ENCODE peak calls at places on chromosomes 13 and 19, in four cellular contexts. One of them, this sample, is unnamed.

GRCh38 chr13:44837250-44837649 is 152.0 kb downstream of the NUFIP1 start:
- DNase-seq in tibial nerve: no peak
- DNase-seq in thoracic aorta: no peak
- DNase-seq in endothelial cell of umbilical vein: peak; percentile 72
- DNase-seq in this sample: no peak

GRCh38 chr13:36430247-36431203 is 1.8 kb upstream of the CCNA1 start:
- DNase-seq in endothelial cell of umbilical vein: no peak
- DNase-seq in thoracic aorta: no peak
- DNase-seq in tibial nerve: no peak
- DNase-seq in this sample: no peak

GRCh38 chr13:33363328-33363727 is 77.8 kb upstream of the STARD13 start:
- DNase-seq in thoracic aorta: no peak
- DNase-seq in tibial nerve: no peak
- DNase-seq in endothelial cell of umbilical vein: no peak
- DNase-seq in this sample: no peak

GRCh38 chr19:12745166-12745897 is 6.3 kb upstream of the BEST2 start:
- DNase-seq in thoracic aorta: no peak
- DNase-seq in endothelial cell of umbilical vein: no peak
- DNase-seq in tibial nerve: no peak
- DNase-seq in this sample: no peak

GRCh38 chr13:32225494-32225931 is 89.7 kb downstream of the ZAR1L start:
- DNase-seq in thoracic aorta: no peak
- DNase-seq in endothelial cell of umbilical vein: no peak
- DNase-seq in tibial nerve: no peak
- DNase-seq in this sample: no peak

GRCh38 chr19:19372656-19373416 is 32.6 kb upstream of the GATAD2A start:
- DNase-seq in tibial nerve: no peak
- DNase-seq in endothelial cell of umbilical vein: peak; percentile 80
- DNase-seq in thoracic aorta: no peak
- DNase-seq in this sample: peak; percentile 85

GRCh38 chr13:72384186-72384823 is 343.1 kb downstream of the MZT1 start:
- DNase-seq in tibial nerve: no peak
- DNase-seq in thoracic aorta: no peak
- DNase-seq in endothelial cell of umbilical vein: peak; percentile 7
- DNase-seq in this sample: no peak

GRCh38 chr13:50130686-50131051 is 115.4 kb downstream of the KCNRG start:
- DNase-seq in tibial nerve: no peak
- DNase-seq in thoracic aorta: no peak
- DNase-seq in endothelial cell of umbilical vein: peak; percentile 53
- DNase-seq in this sample: no peak

GRCh38 chr19:8569066-8569761 is 8.0 kb downstream of the MYO1F start:
- DNase-seq in tibial nerve: no peak
- DNase-seq in endothelial cell of umbilical vein: no peak
- DNase-seq in thoracic aorta: no peak
- DNase-seq in this sample: no peak

GRCh38 chr13:36559388-36559787 is 114.4 kb upstream of the SERTM1 start:
- DNase-seq in thoracic aorta: no peak
- DNase-seq in endothelial cell of umbilical vein: no peak
- DNase-seq in tibial nerve: no peak
- DNase-seq in this sample: no peak

GRCh38 chr19:45099465-45100201 is 6.7 kb downstream of the PPP1R37 start:
- DNase-seq in thoracic aorta: no peak
- DNase-seq in tibial nerve: no peak
- DNase-seq in endothelial cell of umbilical vein: no peak
- DNase-seq in this sample: no peak

GRCh38 chr19:39843919-39844793 is 2.0 kb downstream of the FBL start:
- DNase-seq in tibial nerve: no peak
- DNase-seq in endothelial cell of umbilical vein: peak; percentile 61
- DNase-seq in thoracic aorta: no peak
- DNase-seq in this sample: no peak

GRCh38 chr19:47509170-47509847 is 5.6 kb downstream of the NAPA start:
- DNase-seq in endothelial cell of umbilical vein: no peak
- DNase-seq in tibial nerve: no peak
- DNase-seq in thoracic aorta: no peak
- DNase-seq in this sample: no peak

GRCh38 chr13:20221772-20222171 is 10.3 kb downstream of the GJB6 start:
- DNase-seq in thoracic aorta: no peak
- DNase-seq in tibial nerve: no peak
- DNase-seq in endothelial cell of umbilical vein: no peak
- DNase-seq in this sample: peak; percentile 73

GRCh38 chr13:40485611-40486517 is 180.6 kb downstream of the FOXO1 start:
- DNase-seq in thoracic aorta: no peak
- DNase-seq in tibial nerve: no peak
- DNase-seq in endothelial cell of umbilical vein: no peak
- DNase-seq in this sample: no peak

GRCh38 chr19:17952041-17952976 is 14.6 kb upstream of the KCNN1 start:
- DNase-seq in tibial nerve: no peak
- DNase-seq in endothelial cell of umbilical vein: no peak
- DNase-seq in thoracic aorta: no peak
- DNase-seq in this sample: no peak

GRCh38 chr13:110726726-110727125 is 13.2 kb downstream of the ING1 start:
- DNase-seq in endothelial cell of umbilical vein: no peak
- DNase-seq in tibial nerve: no peak
- DNase-seq in thoracic aorta: no peak
- DNase-seq in this sample: no peak

GRCh38 chr13:110280231-110280813 is 26.6 kb downstream of the COL4A1 start:
- DNase-seq in endothelial cell of umbilical vein: no peak
- DNase-seq in tibial nerve: no peak
- DNase-seq in thoracic aorta: no peak
- DNase-seq in this sample: no peak

GRCh38 chr19:37218592-37218935 is 550 bp downstream of the ZNF383 start:
- DNase-seq in endothelial cell of umbilical vein: no peak
- DNase-seq in tibial nerve: no peak
- DNase-seq in thoracic aorta: no peak
- DNase-seq in this sample: no peak

GRCh38 chr13:50275392-50276063 is 260.3 kb downstream of the KCNRG start:
- DNase-seq in endothelial cell of umbilical vein: no peak
- DNase-seq in tibial nerve: no peak
- DNase-seq in thoracic aorta: no peak
- DNase-seq in this sample: no peak

DNA sequence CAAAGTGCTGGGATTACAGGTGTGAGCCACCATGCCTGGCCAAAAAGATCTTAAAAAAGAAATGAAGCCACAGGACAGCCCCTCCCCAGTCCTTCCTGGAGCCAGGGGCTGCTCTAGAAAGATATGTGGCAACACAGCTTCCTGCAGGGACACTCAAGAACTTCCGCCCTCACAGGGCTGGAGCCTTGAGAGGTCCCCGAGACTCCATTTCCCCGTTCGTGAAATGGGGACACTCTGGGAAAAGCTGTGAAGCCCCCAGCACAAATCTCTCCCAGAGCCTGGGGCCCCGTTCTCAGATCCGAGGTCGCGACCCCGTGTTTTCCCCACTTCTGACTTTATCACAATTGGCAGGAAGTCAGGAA is 2.5 kb upstream of the GPX4 start:
- DNase-seq in thoracic aorta: no peak
- DNase-seq in tibial nerve: no peak
- DNase-seq in endothelial cell of umbilical vein: no peak
- DNase-seq in this sample: no peak
- H3K4me1 ChIP-seq in thoracic aorta: peaks cover 44% of the 10 kb centered on the region
- H3K4me1 ChIP-seq in tibial nerve: no peaks in the 10 kb centered on the region
- H3K4me1 ChIP-seq in endothelial cell of umbilical vein: peaks cover 31% of the 10 kb centered on the region
- H3K4me1 ChIP-seq in this sample: peaks cover 59% of the 10 kb centered on the region

GRCh38 chr13:113322890-113323651 is 26.0 kb downstream of the LAMP1 start:
- DNase-seq in thoracic aorta: no peak
- DNase-seq in endothelial cell of umbilical vein: no peak
- DNase-seq in tibial nerve: no peak
- DNase-seq in this sample: no peak

GRCh38 chr13:113323869-113324268 is 26.8 kb downstream of the LAMP1 start:
- DNase-seq in endothelial cell of umbilical vein: no peak
- DNase-seq in thoracic aorta: no peak
- DNase-seq in tibial nerve: no peak
- DNase-seq in this sample: no peak

GRCh38 chr13:113321546-113321945 is 24.5 kb downstream of the LAMP1 start:
- DNase-seq in thoracic aorta: no peak
- DNase-seq in tibial nerve: no peak
- DNase-seq in endothelial cell of umbilical vein: no peak
- DNase-seq in this sample: no peak

GRCh38 chr13:113320226-113320875 is 23.3 kb downstream of the LAMP1 start:
- DNase-seq in endothelial cell of umbilical vein: no peak
- DNase-seq in thoracic aorta: no peak
- DNase-seq in tibial nerve: no peak
- DNase-seq in this sample: no peak

GRCh38 chr13:113322043-113322461 is 25.0 kb downstream of the LAMP1 start:
- DNase-seq in endothelial cell of umbilical vein: no peak
- DNase-seq in tibial nerve: no peak
- DNase-seq in thoracic aorta: no peak
- DNase-seq in this sample: no peak
- H3K27ac ChIP-seq in endothelial cell of umbilical vein: no peak overlapping the region
- H3K27ac ChIP-seq in tibial nerve: no peak overlapping the region
- H3K27ac ChIP-seq in thoracic aorta: no peak overlapping the region
- H3K27ac ChIP-seq in this sample: no peak overlapping the region

DNA sequence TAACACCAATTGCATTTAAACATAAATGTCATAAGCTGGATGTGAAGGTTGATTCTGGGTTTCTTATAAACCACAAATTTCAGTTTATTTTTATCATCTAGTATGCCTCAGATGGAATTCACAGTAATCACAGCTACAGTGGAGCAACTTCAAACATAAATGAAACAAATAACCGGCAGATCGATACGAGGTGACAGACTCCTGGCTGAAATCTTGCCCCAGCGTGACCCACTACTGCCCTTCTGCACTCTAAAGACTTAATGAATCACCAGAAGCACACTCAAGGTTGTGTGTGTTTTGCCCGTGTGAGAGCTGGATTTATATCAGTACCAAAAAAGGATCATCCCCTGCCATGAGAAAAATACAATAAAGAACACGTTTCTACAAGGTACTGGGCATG is 161.7 kb downstream of the KLF12 start:
- DNase-seq in tibial nerve: no peak
- DNase-seq in endothelial cell of umbilical vein: no peak
- DNase-seq in thoracic aorta: no peak
- DNase-seq in this sample: no peak
- H3K9me3 ChIP-seq in tibial nerve: no peaks in the 10 kb centered on the region
- H3K9me3 ChIP-seq in endothelial cell of umbilical vein: no peaks in the 10 kb centered on the region
- H3K9me3 ChIP-seq in thoracic aorta: no peaks in the 10 kb centered on the region
- H3K9me3 ChIP-seq in this sample: no peaks in the 10 kb centered on the region

DNA sequence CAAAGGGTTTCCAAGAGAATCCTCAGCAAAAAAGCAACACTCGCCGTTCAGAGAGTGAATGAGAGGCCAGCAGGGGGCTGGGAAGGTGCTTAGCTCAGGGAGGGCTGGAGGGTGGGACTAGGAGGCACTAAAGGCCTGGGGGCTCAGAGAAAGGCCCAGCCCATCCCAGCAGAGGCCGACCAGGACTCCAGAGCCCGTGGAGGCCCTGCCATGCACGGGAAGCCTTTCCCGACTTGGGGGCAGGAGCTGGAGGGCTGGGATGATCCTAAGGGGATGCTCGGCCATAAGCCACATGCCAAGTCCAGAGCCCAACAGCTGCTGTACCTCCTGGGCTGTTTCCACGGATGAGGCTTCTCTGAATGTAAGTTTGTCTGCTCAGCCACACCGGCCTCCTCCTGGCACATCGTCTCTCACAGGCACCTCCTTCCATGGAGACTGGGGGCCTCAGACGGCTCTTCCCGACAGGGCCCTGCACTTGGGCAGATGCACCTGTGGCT is 19.5 kb downstream of the RASA3 start:
- DNase-seq in endothelial cell of umbilical vein: no peak
- DNase-seq in thoracic aorta: no peak
- DNase-seq in tibial nerve: peak; percentile 8
- DNase-seq in this sample: peak; percentile 48
- H3K4me1 ChIP-seq in endothelial cell of umbilical vein: peaks cover 46% of the 10 kb centered on the region
- H3K4me1 ChIP-seq in thoracic aorta: peaks cover 3% of the 10 kb centered on the region
- H3K4me1 ChIP-seq in tibial nerve: no peaks in the 10 kb centered on the region
- H3K4me1 ChIP-seq in this sample: peaks cover 21% of the 10 kb centered on the region

GRCh38 chr19:16457195-16457953 is 14.4 kb downstream of the EPS15L1 start:
- DNase-seq in thoracic aorta: no peak
- DNase-seq in tibial nerve: no peak
- DNase-seq in endothelial cell of umbilical vein: peak; percentile 84
- DNase-seq in this sample: no peak

GRCh38 chr19:16458391-16459128 is 13.2 kb downstream of the EPS15L1 start:
- DNase-seq in endothelial cell of umbilical vein: no peak
- DNase-seq in thoracic aorta: no peak
- DNase-seq in tibial nerve: no peak
- DNase-seq in this sample: no peak

GRCh38 chr19:16457954-16458331 is 13.8 kb downstream of the EPS15L1 start:
- DNase-seq in endothelial cell of umbilical vein: no peak
- DNase-seq in tibial nerve: no peak
- DNase-seq in thoracic aorta: no peak
- DNase-seq in this sample: no peak

GRCh38 chr19:16455489-16455888 is 16.3 kb downstream of the EPS15L1 start:
- DNase-seq in tibial nerve: no peak
- DNase-seq in thoracic aorta: no peak
- DNase-seq in endothelial cell of umbilical vein: no peak
- DNase-seq in this sample: no peak

DNA sequence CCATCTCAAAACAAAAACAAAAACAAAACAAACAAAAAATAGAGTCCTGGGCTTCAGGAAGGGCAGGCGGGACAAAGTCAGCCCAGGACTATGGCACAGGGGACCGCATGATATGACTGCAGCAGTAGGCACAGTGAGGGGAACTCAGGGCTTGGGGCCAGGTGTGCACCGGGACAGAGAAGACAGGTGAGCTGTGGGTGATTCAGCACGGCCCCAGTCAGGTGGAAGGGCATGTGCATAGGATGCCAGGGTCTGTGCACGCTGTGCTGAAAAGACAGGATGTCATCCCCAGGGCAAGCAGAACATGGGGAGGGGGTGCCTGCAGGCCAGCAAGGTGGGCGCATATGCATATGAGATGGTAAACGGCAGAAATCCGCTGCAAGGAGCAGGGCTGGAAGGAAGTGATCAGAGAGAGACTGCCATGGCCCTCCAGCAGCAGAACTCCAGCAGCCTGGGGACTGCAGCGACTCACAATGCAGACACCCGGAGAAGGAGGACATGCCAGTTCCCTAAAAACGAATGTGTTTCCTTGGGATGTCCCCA is 15.0 kb downstream of the EPS15L1 start:
- DNase-seq in endothelial cell of umbilical vein: no peak
- DNase-seq in thoracic aorta: no peak
- DNase-seq in tibial nerve: no peak
- DNase-seq in this sample: no peak
- H3K27ac ChIP-seq in endothelial cell of umbilical vein: no peak overlapping the region
- H3K27ac ChIP-seq in thoracic aorta: peak overlapping the region; percentile 66
- H3K27ac ChIP-seq in tibial nerve: peak overlapping the region; percentile 83
- H3K27ac ChIP-seq in this sample: no peak overlapping the region

DNA sequence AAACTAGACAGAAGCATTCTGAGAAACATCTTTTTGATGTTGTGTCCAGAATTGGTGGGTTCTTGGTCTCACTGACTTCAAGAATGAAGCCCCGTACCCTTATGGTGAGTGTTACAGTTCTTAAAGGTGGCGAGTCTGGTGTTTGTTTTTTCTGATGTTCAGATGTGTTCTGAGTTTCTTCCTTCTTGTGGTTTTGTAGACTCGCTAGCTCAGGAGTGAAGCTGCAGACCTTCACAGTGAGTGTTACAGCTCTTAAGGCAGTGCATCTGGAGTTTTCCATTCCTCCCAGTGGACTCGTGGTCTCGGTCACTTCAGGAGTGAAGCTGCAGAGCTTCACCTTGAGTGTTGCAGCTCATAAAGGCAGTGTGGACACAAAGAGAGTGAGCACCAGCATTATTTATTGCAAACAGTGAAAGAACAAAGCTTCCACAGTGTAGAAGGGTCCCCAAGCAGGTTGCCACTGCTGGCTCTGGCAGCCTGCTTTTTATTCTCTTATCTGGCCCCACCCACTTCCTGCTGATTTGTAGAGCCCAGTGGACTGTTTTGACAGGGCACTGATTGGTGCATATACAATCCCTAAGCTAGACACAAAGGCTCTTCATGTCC is 1820.8 kb downstream of the UQCRFS1 start:
- DNase-seq in tibial nerve: peak; percentile 9
- DNase-seq in endothelial cell of umbilical vein: no peak
- DNase-seq in thoracic aorta: no peak
- DNase-seq in this sample: peak; percentile 22
- H3K9me3 ChIP-seq in tibial nerve: no peaks in the 10 kb centered on the region
- H3K9me3 ChIP-seq in endothelial cell of umbilical vein: peaks cover 37% of the 10 kb centered on the region
- H3K9me3 ChIP-seq in thoracic aorta: no peaks in the 10 kb centered on the region
- H3K9me3 ChIP-seq in this sample: peaks cover 13% of the 10 kb centered on the region

This sample was measured in upper lobe of right lung.